ENCODE peak calls at places on chromosomes 2 and 18, in five cellular contexts. L is suprapubic skin, V is ovary, T is K562, N is GM12878. B is an unnamed sample.

GRCh38 chr18:25457636-25458035 is 105.7 kb upstream of the ZNF521 start:
- DNase-seq in L (no peak), V (no peak), T (no peak), N (no peak), B (no peak)

GRCh38 chr2:120424274-120424796 is 78.4 kb downstream of the INHBB start:
- DNase-seq in L (no peak), V (no peak), T (no peak), N (no peak), B (no peak)

GRCh38 chr2:238117199-238118154 is 17.3 kb downstream of the ESPNL start:
- DNase-seq in L (no peak), V (no peak), T (no peak), N (no peak), B (peak; percentile 52)

GRCh38 chr2:72915907-72916742 is 1.2 kb upstream of the EMX1 start:
- DNase-seq in L (peak; percentile 61), V (no peak), T (peak; percentile 71), N (no peak), B (peak; percentile 42)

GRCh38 chr2:20576598-20577115 is 74.2 kb downstream of the HS1BP3 start:
- DNase-seq in L (no peak), V (no peak), T (no peak), N (peak; percentile 77), B (no peak)

GRCh38 chr2:15559800-15560403 is 1.2 kb downstream of the NBAS start:
- DNase-seq in L (no peak), V (no peak), T (peak; percentile 29), N (no peak), B (no peak)

GRCh38 chr2:227472265-227473018 is 486 bp downstream of the AGFG1 start:
- DNase-seq in L (peak; percentile 68), V (peak; percentile 31), T (peak; percentile 68), N (no peak), B (peak; percentile 90)

GRCh38 chr18:12307871-12308385 is at the start of gene TUBB6:
- DNase-seq in L (peak; percentile 89), V (peak; percentile 77), T (peak; percentile 93), N (no peak), B (peak; percentile 40)

GRCh38 chr2:118249970-118250369 is 161.7 kb downstream of the INSIG2 start:
- DNase-seq in L (no peak), V (no peak), T (no peak), N (no peak), B (no peak)

GRCh38 chr2:44126106-44126797 is 42.4 kb upstream of the PPM1B start:
- DNase-seq in L (no peak), V (no peak), T (no peak), N (no peak), B (no peak)

GRCh38 chr18:28760299-28760698 is 583.4 kb upstream of the CDH2 start:
- DNase-seq in L (no peak), V (no peak), T (no peak), N (no peak), B (no peak)

GRCh38 chr2:175568109-175568730 is 386.7 kb upstream of the ATP5MC3 start:
- DNase-seq in L (no peak), V (no peak), T (no peak), N (no peak), B (no peak)

GRCh38 chr18:33210575-33211189 is 229.8 kb downstream of the CCDC178 start:
- DNase-seq in L (no peak), V (no peak), T (no peak), N (no peak), B (no peak)

GRCh38 chr2:15618449-15618855 is 26.8 kb downstream of the DDX1 start:
- DNase-seq in L (no peak), V (no peak), T (no peak), N (no peak), B (peak; percentile 61)

GRCh38 chr2:129754431-129754830 is 225.0 kb upstream of the RAB6C start:
- DNase-seq in L (no peak), V (no peak), T (no peak), N (no peak), B (no peak)

GRCh38 chr2:236180831-236181453 is 12.8 kb upstream of the GBX2 start:
- DNase-seq in L (no peak), V (peak; percentile 55), T (peak; percentile 80), N (no peak), B (no peak)

GRCh38 chr2:240960309-240960962 is 38.0 kb upstream of the SNED1 start:
- DNase-seq in L (peak; percentile 67), V (peak; percentile 94), T (no peak), N (no peak), B (peak; percentile 64)

GRCh38 chr2:219538488-219539294 is 4.9 kb downstream of the CHPF start:
- DNase-seq in L (no peak), V (peak; percentile 73), T (no peak), N (no peak), B (no peak)

GRCh38 chr2:226451486-226451885 is 348.1 kb downstream of the IRS1 start:
- DNase-seq in L (no peak), V (no peak), T (no peak), N (no peak), B (no peak)

GRCh38 chr2:200264631-200265030 is 41.9 kb upstream of the SPATS2L start:
- DNase-seq in L (no peak), V (no peak), T (no peak), N (no peak), B (no peak)

GRCh38 chr2:231904161-231904611 is 22.0 kb downstream of the NPPC start:
- DNase-seq in L (no peak), V (no peak), T (no peak), N (no peak), B (no peak)

GRCh38 chr2:151028691-151029176 is 232.9 kb downstream of the RBM43 start:
- DNase-seq in L (no peak), V (no peak), T (no peak), N (no peak), B (no peak)

GRCh38 chr2:70124983-70125480 is 37.8 kb downstream of the PCBP1 start:
- DNase-seq in L (peak; percentile 87), V (peak; percentile 77), T (peak; percentile 62), N (no peak), B (peak; percentile 66)

GRCh38 chr2:102839668-102840388 is 78.0 kb downstream of the TMEM182 start:
- DNase-seq in L (no peak), V (no peak), T (peak; percentile 44), N (peak; percentile 3), B (no peak)

GRCh38 chr2:72144746-72145657 is 2.7 kb downstream of the CYP26B1 start:
- DNase-seq in L (peak; percentile 78), V (peak; percentile 28), T (no peak), N (no peak), B (no peak)

DNA sequence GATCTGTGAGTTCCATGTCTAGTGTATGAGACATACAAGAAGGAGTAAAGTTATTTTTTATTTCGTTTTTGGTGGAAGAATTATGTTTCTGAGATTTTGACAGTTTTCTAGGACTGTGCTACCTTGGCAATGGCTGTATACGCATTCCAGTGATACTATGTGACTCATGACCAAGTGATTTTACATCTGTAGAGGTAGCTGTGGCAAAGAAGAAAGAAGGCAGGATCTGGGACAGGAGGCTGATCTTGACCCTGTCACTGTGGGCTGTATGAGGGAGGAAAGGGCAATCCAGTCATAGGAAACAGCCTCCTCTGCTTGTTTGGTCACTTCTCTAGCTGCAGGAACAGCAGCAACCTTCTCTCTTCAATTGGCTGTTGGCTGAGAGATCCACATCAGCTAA is 44.0 kb upstream of the PDCL3 start:
- DNase-seq in L (no peak), V (no peak), T (no peak), N (no peak), B (no peak)
- TF ChIP-seq POLR2A in L (no peak), V (no peak), T (no peak), N (no peak), B (no peak)

DNA sequence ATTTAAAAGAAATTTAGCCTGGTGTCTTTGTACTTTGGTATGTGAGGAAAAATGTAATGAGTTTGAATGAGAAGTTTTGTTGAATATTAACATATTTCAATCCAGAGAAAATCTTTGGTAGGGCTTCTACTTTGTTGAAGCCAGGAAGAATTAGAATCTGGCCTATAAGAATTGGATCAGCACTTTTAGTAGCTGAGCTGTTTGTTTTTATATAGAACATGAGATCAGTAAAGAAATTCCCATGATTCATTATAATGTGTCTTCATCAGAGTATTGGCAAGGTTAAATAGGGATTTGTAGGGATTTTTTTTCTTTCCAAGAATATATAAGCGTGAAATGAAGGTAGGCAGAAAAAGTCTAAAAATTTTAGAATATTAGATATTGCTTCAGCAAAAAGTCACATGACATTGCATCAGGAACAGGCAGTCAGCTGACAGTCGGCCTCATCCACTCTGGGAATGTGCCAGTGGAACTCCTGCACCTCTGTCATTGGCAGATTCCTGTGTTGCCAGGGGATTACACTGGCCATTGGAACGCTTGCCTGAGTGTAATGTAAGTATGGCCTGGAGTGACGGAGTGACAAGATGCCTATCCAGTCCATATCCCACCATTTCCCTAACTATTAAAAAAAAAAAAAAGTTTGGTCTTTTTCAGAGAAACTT is 60.6 kb downstream of the SERTAD2 start:
- DNase-seq in L (peak; percentile 80), V (no peak), T (no peak), N (no peak), B (no peak)
- H3K4me1 ChIP-seq in L (peaks cover 20% of the 10 kb centered on the region), V (no peaks in the 10 kb centered on the region), T (no peaks in the 10 kb centered on the region), N (peaks cover 6% of the 10 kb centered on the region), B (no peaks in the 10 kb centered on the region)

DNA sequence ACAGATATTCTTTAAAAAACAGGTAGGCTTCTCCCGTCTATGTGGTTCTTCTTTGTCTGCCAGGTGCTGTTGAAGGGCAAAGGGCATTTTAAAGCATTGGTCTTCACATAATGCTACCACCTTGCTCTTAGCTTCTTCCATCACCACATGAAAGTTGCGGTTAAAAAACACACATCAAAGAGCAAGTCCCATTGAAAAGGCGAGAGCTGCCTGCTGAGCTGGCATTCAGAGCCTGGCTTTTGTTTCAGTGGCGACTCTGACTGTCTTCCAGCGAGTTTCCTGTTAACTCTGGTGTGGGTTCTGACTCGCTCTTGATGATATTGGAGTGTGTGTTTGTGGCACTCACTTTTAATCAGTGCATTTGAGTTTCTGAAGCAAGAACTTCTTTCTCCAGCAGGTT is 624.9 kb upstream of the FANCL start:
- DNase-seq in L (no peak), V (no peak), T (no peak), N (peak; percentile 21), B (no peak)
- TF ChIP-seq EP300 in L (no peak), V (no peak), T (no peak), N (no peak), B (no peak)

GRCh38 chr2:172084734-172085459 is 410 bp upstream of the DLX1 start:
- DNase-seq in L (no peak), V (no peak), T (peak; percentile 94), N (no peak), B (peak; percentile 70)
- TF ChIP-seq POLR2A in L (no peak), V (no peak), T (peak; percentile 91), N (peak; percentile 52), B (no peak)

DNA sequence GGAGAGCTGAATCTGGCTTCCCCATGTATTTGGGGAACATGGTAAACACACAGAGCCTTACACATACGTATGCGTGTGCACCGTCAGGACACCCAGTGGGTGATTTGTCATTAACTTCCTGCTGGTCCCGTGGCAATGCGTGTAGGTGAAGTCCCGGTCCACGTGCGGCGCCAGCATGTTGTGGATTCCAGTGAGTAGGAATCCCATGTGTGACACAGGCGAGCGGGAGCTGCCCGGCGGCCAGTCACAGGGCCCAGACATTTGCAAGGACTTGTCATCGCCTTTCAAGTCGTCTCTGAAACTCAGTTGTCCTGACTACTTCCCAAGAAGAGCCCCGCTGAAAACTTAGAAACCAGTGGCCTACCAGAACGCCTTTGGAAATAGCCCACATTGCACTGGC is 102.0 kb downstream of the RNF144A start:
- DNase-seq in L (no peak), V (peak; percentile 33), T (no peak), N (no peak), B (no peak)
- H3K4me1 ChIP-seq in L (peaks cover 16% of the 10 kb centered on the region), V (peaks cover 16% of the 10 kb centered on the region), T (peaks cover 14% of the 10 kb centered on the region), N (no peaks in the 10 kb centered on the region), B (peaks cover under 1% of the 10 kb centered on the region)

B was measured in upper lobe of left lung.